ENCODE peak calls at places on chromosomes 2 and 18, in six cellular contexts. C is GM23338; E is activated CD8-positive, alpha-beta memory T cell treated with anti-CD3 and anti-CD28 coated beads, Interleukin-2, amount 50 U/mL, for 4 hours; U is nephron progenitor cell; Z is mucosa of descending colon; R is right cardiac atrium. W is an unnamed sample.

GRCh38 chr18:78403371-78403770 is 576.2 kb upstream of the SALL3 start:
- DNase-seq in R (no peak), Z (no peak), E (no peak), C (no peak), U (no peak), W (no peak)

GRCh38 chr2:14303366-14304115 is 329.0 kb upstream of the LRATD1 start:
- DNase-seq in R (no peak), Z (no peak), U (no peak), E (no peak), C (no peak), W (no peak)

GRCh38 chr2:170006592-170007327 is 171.2 kb upstream of the MYO3B start:
- DNase-seq in C (no peak), E (no peak), R (no peak), U (no peak), Z (no peak), W (no peak)

GRCh38 chr2:1132328-1132964 is 181.8 kb downstream of the SNTG2 start:
- DNase-seq in C (no peak), E (no peak), R (no peak), U (no peak), Z (no peak), W (no peak)

GRCh38 chr2:204505488-204505887 is 39.8 kb upstream of the PARD3B start:
- DNase-seq in U (no peak), Z (no peak), C (no peak), E (no peak), R (no peak), W (no peak)

GRCh38 chr2:20496477-20496876 is 49.6 kb downstream of the RHOB start:
- DNase-seq in R (no peak), E (no peak), Z (no peak), U (no peak), C (no peak), W (no peak)

GRCh38 chr2:241354668-241355658 is 1.1 kb upstream of the FARP2 start:
- DNase-seq in E (peak; percentile 58), R (peak; percentile 95), U (peak; percentile 77), C (peak; percentile 88), Z (peak; percentile 97), W (peak; percentile 66)

GRCh38 chr2:164710252-164710633 is 89.0 kb upstream of the GRB14 start:
- DNase-seq in R (no peak), Z (no peak), C (no peak), E (no peak), U (no peak), W (no peak)

GRCh38 chr2:144603334-144603733 is 83.4 kb upstream of the ZEB2 start:
- DNase-seq in Z (no peak), E (no peak), U (no peak), R (no peak), C (no peak), W (no peak)

GRCh38 chr18:38961880-38962279 is 1396.3 kb upstream of the CELF4 start:
- DNase-seq in Z (no peak), E (no peak), C (peak; percentile 61), U (no peak), R (no peak), W (no peak)

GRCh38 chr2:38263293-38263692 is 113.8 kb downstream of the ATL2 start:
- DNase-seq in E (no peak), R (no peak), U (no peak), C (no peak), Z (no peak), W (no peak)

GRCh38 chr2:207632575-207633492 is 7.6 kb upstream of the METTL21A start:
- DNase-seq in Z (no peak), U (no peak), E (no peak), R (no peak), C (no peak), W (no peak)

GRCh38 chr18:48168861-48169260 is 238.4 kb upstream of the SMAD2 start:
- DNase-seq in R (no peak), E (no peak), C (no peak), U (no peak), Z (no peak), W (no peak)

GRCh38 chr2:165675551-165675968 is 118.5 kb downstream of the GALNT3 start:
- DNase-seq in U (no peak), Z (no peak), E (no peak), R (no peak), C (no peak), W (no peak)

GRCh38 chr18:40417501-40417900 is 1537.5 kb upstream of the PIK3C3 start:
- DNase-seq in C (no peak), E (no peak), U (no peak), R (no peak), Z (no peak), W (no peak)

GRCh38 chr18:80249217-80250093 is 2.1 kb upstream of the PARD6G start:
- DNase-seq in C (no peak), R (no peak), Z (no peak), U (no peak), E (no peak), W (no peak)

GRCh38 chr2:128384446-128384845 is 65.8 kb upstream of the HS6ST1 start:
- DNase-seq in U (no peak), E (no peak), Z (peak; percentile 17), R (peak; percentile 24), C (no peak), W (no peak)

GRCh38 chr2:34332813-34333212 is 733.7 kb upstream of the FAM98A start:
- DNase-seq in E (no peak), U (no peak), R (no peak), C (no peak), Z (no peak), W (no peak)

GRCh38 chr2:226707500-226707899 is 92.1 kb downstream of the IRS1 start:
- DNase-seq in C (no peak), Z (no peak), E (no peak), R (no peak), U (no peak), W (no peak)

GRCh38 chr2:105118960-105119359 is 81.1 kb downstream of the MRPS9 start:
- DNase-seq in R (no peak), C (peak; percentile 73), Z (no peak), E (no peak), U (peak; percentile 58), W (no peak)

GRCh38 chr2:72146357-72147302 is 1.0 kb downstream of the CYP26B1 start:
- DNase-seq in C (peak; percentile 68), Z (peak; percentile 49), R (no peak), U (no peak), E (peak; percentile 11), W (no peak)

GRCh38 chr2:173075781-173076556 is at the start of gene MAP3K20:
- DNase-seq in Z (peak; percentile 76), E (peak; percentile 32), C (peak; percentile 75), R (peak; percentile 93), U (peak; percentile 72), W (peak; percentile 18)

GRCh38 chr2:70505613-70506391 is 47.8 kb downstream of the TGFA start:
- DNase-seq in C (no peak), Z (no peak), R (no peak), U (no peak), E (no peak), W (no peak)

GRCh38 chr2:64945973-64946736 is 43.0 kb upstream of the SLC1A4 start:
- DNase-seq in Z (peak; percentile 80), U (peak; percentile 13), E (peak; percentile 48), R (peak; percentile 64), C (no peak), W (no peak)

GRCh38 chr2:46002507-46002883 is 294.7 kb upstream of the EPAS1 start:
- DNase-seq in Z (no peak), E (no peak), C (no peak), U (no peak), R (no peak), W (no peak)

GRCh38 chr2:101766871-101767739 is 69.6 kb downstream of the MAP4K4 start:
- DNase-seq in E (no peak), R (no peak), C (peak; percentile 64), Z (no peak), U (no peak), W (no peak)

GRCh38 chr2:231648579-231649174 is 56.0 kb downstream of the TEX44 start:
- DNase-seq in C (peak; percentile 82), Z (peak; percentile 90), R (peak; percentile 83), U (peak; percentile 74), E (peak; percentile 49), W (no peak)

GRCh38 chr2:14902953-14903352 is 270.4 kb downstream of the LRATD1 start:
- DNase-seq in R (no peak), U (no peak), C (no peak), E (no peak), Z (no peak), W (no peak)

GRCh38 chr2:136423516-136423996 is 305.6 kb upstream of the CXCR4 start:
- DNase-seq in R (peak; percentile 85), U (peak; percentile 88), E (peak; percentile 83), Z (peak; percentile 77), C (peak; percentile 93), W (peak; percentile 69)

W was measured in T-helper 1 cell.